ENCODE peak calls at places on chromosome 20, in five cellular contexts. Q, A, S, L and H are unnamed samples.

GRCh38 chr20:10169752-10170151 is 48.9 kb upstream of the SNAP25 start:
- DNase-seq in S (no peak), L (no peak), A (no peak), Q (no peak), H (no peak)

GRCh38 chr20:44747166-44748004 is 1.7 kb downstream of the KCNK15 start:
- DNase-seq in L (peak; percentile 78), S (peak; percentile 86), A (peak; percentile 85), Q (peak; percentile 40), H (peak; percentile 88)

GRCh38 chr20:14915356-14915755 is 577.9 kb upstream of the FLRT3 start:
- DNase-seq in Q (no peak), S (peak; percentile 21), L (no peak), A (no peak), H (no peak)

GRCh38 chr20:56187791-56188190 is 60.7 kb upstream of the MC3R start:
- DNase-seq in L (no peak), S (no peak), Q (no peak), A (no peak), H (no peak)

GRCh38 chr20:61976650-61977332 is 88.9 kb downstream of the TAF4 start:
- DNase-seq in A (no peak), L (no peak), S (no peak), Q (no peak), H (no peak)

GRCh38 chr20:5781798-5782750 is 31.9 kb downstream of the SHLD1 start:
- DNase-seq in Q (no peak), L (no peak), A (no peak), S (no peak), H (no peak)

GRCh38 chr20:19583532-19584175 is 174.4 kb upstream of the RIN2 start:
- DNase-seq in A (peak; percentile 74), L (peak; percentile 11), S (peak; percentile 85), Q (peak; percentile 7), H (peak; percentile 59)

GRCh38 chr20:25292176-25292891 is 44.4 kb downstream of the PYGB start:
- DNase-seq in S (no peak), L (no peak), Q (no peak), A (no peak), H (no peak)

GRCh38 chr20:19466204-19466928 is 253.9 kb downstream of the SLC24A3 start:
- DNase-seq in S (no peak), L (no peak), Q (no peak), A (no peak), H (no peak)

DNA sequence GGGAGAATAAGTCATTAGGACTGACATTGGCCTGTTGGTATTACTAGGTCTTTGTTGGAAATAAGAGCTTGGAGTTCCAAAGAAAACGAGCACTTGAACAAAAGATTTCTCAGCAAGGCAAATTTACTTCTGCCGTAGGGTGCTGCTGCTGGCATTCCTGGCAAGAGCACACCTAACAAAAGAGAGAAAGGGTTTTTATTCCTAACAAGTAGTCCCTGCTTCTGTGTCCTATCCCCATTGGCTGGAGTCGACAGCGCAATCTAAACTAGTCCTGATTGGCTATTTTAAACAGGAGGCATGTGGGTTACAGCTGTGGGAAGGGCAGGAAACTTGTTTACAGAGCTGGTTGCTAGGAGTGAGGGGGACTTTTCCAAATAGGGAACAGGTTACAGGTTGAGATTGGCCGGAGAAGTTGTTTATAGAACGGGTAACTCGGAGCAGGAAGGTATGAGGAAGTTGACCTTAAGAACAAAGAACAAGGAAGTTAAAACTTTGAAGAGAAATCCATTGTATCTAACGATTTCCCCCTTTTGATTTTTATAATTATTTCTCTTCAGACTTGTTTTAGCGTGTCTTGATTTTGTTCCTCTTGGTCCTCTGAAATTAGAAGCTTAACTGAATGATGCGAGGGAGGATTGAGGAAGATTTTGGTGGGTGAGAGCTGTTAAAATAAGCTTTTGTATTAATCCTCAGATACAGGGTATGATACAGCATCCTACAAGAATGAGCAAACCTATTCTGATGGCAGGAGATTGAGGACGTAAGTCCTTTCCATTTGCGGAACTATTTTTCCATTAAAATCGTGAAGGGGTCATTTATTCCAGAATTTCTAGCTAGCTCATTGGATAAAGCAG is 3.4 kb upstream of the ZNFX1 start:
- DNase-seq in L (peak; percentile 55), S (peak; percentile 89), Q (no peak), A (no peak), H (peak; percentile 57)
- H3K9me3 ChIP-seq in L (no peaks in the 10 kb centered on the region), S (no peaks in the 10 kb centered on the region), Q (peaks cover 16% of the 10 kb centered on the region), A (peaks cover 4% of the 10 kb centered on the region), H (peaks cover 12% of the 10 kb centered on the region)

GRCh38 chr20:34037767-34038166 is 44.1 kb downstream of the RALY start:
- DNase-seq in S (peak; percentile 23), Q (no peak), L (no peak), A (no peak), H (peak; percentile 87)
- H3K27ac ChIP-seq in S (peak overlapping the region; percentile 63), Q (no peak overlapping the region), L (no peak overlapping the region), A (no peak overlapping the region), H (peak overlapping the region; percentile 56)

GRCh38 chr20:58886546-58886945 is 34.0 kb downstream of the GNAS start:
- DNase-seq in A (no peak), Q (no peak), S (no peak), L (no peak), H (no peak)
- H3K4me3 ChIP-seq in A (no peak overlapping the region), Q (no peak overlapping the region), S (no peak overlapping the region), L (no peak overlapping the region), H (no peak overlapping the region)

DNA sequence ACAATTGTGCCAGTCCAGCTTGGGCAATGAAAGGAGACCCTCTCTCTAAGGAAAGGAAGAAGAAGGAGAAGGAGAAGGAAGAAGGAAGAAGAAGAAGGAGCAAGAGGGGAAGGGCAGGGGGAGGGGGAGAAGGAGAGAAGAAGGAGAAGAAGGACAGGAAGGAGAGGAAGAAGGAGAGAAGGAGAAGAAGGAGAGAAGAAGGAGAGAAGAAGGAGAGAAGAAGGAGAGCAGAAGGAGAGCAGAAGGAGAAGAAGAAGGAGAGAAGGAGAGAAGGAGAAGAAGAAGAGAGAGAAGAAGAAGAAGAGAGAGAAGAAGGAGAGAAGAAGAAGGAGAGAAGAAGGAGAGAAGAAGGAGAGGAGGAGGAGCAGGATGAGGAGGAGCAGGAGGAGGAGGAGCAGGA is 22.5 kb upstream of the DEFB116 start:
- DNase-seq in S (no peak), Q (no peak), A (no peak), L (no peak), H (no peak)
- H3K9me3 ChIP-seq in S (peaks cover 10% of the 10 kb centered on the region), Q (no peaks in the 10 kb centered on the region), A (no peaks in the 10 kb centered on the region), L (no peaks in the 10 kb centered on the region), H (no peaks in the 10 kb centered on the region)

DNA sequence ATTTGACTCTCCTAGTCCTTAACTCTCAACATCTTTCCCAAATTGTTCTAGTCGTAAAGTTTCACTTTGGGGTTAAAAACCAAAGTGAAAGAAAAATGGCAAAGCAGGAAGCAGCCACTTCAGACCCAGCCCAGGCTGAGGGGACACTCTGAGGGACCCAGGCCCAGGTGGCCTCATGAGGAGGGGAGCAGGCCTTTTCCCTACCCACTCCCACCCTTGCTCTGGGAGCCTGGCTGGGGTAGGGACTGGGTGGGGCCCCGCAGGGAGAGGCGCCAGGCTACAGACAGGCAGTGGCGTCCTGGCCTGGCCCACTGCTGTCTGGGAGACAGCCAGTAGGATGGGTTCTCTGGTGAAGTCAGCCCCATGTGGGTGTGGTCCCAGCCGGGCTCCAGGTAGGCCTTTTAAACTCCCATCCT is 68.7 kb upstream of the MYL9 start:
- DNase-seq in A (no peak), L (no peak), Q (no peak), S (peak; percentile 75), H (no peak)
- H3K27ac ChIP-seq in A (peak overlapping the region; percentile 61), L (peak overlapping the region; percentile 63), Q (peak overlapping the region; percentile 81), S (peak overlapping the region; percentile 47), H (no peak overlapping the region)

GRCh38 chr20:53917145-53918009 is 153.0 kb downstream of the BCAS1 start:
- DNase-seq in A (peak; percentile 78), S (no peak), Q (no peak), L (no peak), H (peak; percentile 34)
- H3K4me3 ChIP-seq in A (no peak overlapping the region), S (no peak overlapping the region), Q (no peak overlapping the region), L (no peak overlapping the region), H (no peak overlapping the region)